ENCODE peak calls at places on chromosomes 1 and 21, in seven cellular contexts. One of them, this sample, is unnamed.

GRCh38 chr1:211705439-211706205 is 30.2 kb upstream of the NEK2 start:
- DNase-seq in SHP77: no peak
- DNase-seq in frontal cortex: no peak
- DNase-seq in endothelial cell: no peak
- DNase-seq in H4: no peak
- DNase-seq in GM12892: no peak
- DNase-seq in activated T-helper 1 cell treated with Interleukin-2 at 50 U/mL for 16 hours: no peak
- DNase-seq in this sample: no peak

GRCh38 chr1:197674286-197674685 is 101.0 kb downstream of the DENND1B start:
- DNase-seq in activated T-helper 1 cell treated with Interleukin-2 at 50 U/mL for 16 hours: no peak
- DNase-seq in endothelial cell: no peak
- DNase-seq in frontal cortex: no peak
- DNase-seq in GM12892: no peak
- DNase-seq in H4: no peak
- DNase-seq in SHP77: no peak
- DNase-seq in this sample: no peak

GRCh38 chr21:31370281-31370892 is 26.3 kb upstream of the TIAM1 start:
- DNase-seq in activated T-helper 1 cell treated with Interleukin-2 at 50 U/mL for 16 hours: no peak
- DNase-seq in SHP77: no peak
- DNase-seq in endothelial cell: no peak
- DNase-seq in frontal cortex: no peak
- DNase-seq in H4: no peak
- DNase-seq in GM12892: no peak
- DNase-seq in this sample: no peak

GRCh38 chr1:23837905-23838304 is 12.7 kb upstream of the HMGCL start:
- DNase-seq in SHP77: no peak
- DNase-seq in activated T-helper 1 cell treated with Interleukin-2 at 50 U/mL for 16 hours: no peak
- DNase-seq in frontal cortex: no peak
- DNase-seq in H4: no peak
- DNase-seq in GM12892: no peak
- DNase-seq in endothelial cell: no peak
- DNase-seq in this sample: no peak

GRCh38 chr1:153763365-153764225 is 11.6 kb upstream of the SLC27A3 start:
- DNase-seq in SHP77: no peak
- DNase-seq in frontal cortex: no peak
- DNase-seq in H4: no peak
- DNase-seq in endothelial cell: no peak
- DNase-seq in GM12892: no peak
- DNase-seq in activated T-helper 1 cell treated with Interleukin-2 at 50 U/mL for 16 hours: no peak
- DNase-seq in this sample: no peak

GRCh38 chr1:15196807-15197530 is 43.4 kb downstream of the TMEM51 start:
- DNase-seq in activated T-helper 1 cell treated with Interleukin-2 at 50 U/mL for 16 hours: no peak
- DNase-seq in GM12892: no peak
- DNase-seq in SHP77: no peak
- DNase-seq in H4: no peak
- DNase-seq in frontal cortex: no peak
- DNase-seq in endothelial cell: no peak
- DNase-seq in this sample: no peak

GRCh38 chr1:163820748-163821147 is 499.0 kb downstream of the NUF2 start:
- DNase-seq in H4: no peak
- DNase-seq in activated T-helper 1 cell treated with Interleukin-2 at 50 U/mL for 16 hours: no peak
- DNase-seq in frontal cortex: no peak
- DNase-seq in endothelial cell: no peak
- DNase-seq in GM12892: no peak
- DNase-seq in SHP77: no peak
- DNase-seq in this sample: no peak

GRCh38 chr1:31467005-31467674 is 54.1 kb downstream of the SERINC2 start:
- DNase-seq in frontal cortex: no peak
- DNase-seq in endothelial cell: no peak
- DNase-seq in GM12892: no peak
- DNase-seq in activated T-helper 1 cell treated with Interleukin-2 at 50 U/mL for 16 hours: no peak
- DNase-seq in H4: no peak
- DNase-seq in SHP77: no peak
- DNase-seq in this sample: no peak

GRCh38 chr1:57206038-57206437 is 217.8 kb downstream of the DAB1 start:
- DNase-seq in SHP77: no peak
- DNase-seq in frontal cortex: no peak
- DNase-seq in activated T-helper 1 cell treated with Interleukin-2 at 50 U/mL for 16 hours: no peak
- DNase-seq in H4: no peak
- DNase-seq in GM12892: no peak
- DNase-seq in endothelial cell: no peak
- DNase-seq in this sample: no peak

GRCh38 chr1:235207202-235207565 is 46.1 kb upstream of the RBM34 start:
- DNase-seq in frontal cortex: no peak
- DNase-seq in GM12892: no peak
- DNase-seq in endothelial cell: no peak
- DNase-seq in SHP77: no peak
- DNase-seq in H4: no peak
- DNase-seq in activated T-helper 1 cell treated with Interleukin-2 at 50 U/mL for 16 hours: peak
- DNase-seq in this sample: no peak

GRCh38 chr1:241542199-241542907 is 10.2 kb downstream of the KMO start:
- DNase-seq in H4: no peak
- DNase-seq in GM12892: no peak
- DNase-seq in frontal cortex: no peak
- DNase-seq in endothelial cell: no peak
- DNase-seq in activated T-helper 1 cell treated with Interleukin-2 at 50 U/mL for 16 hours: no peak
- DNase-seq in SHP77: no peak
- DNase-seq in this sample: no peak

GRCh38 chr1:197683895-197684553 is 91.3 kb downstream of the DENND1B start:
- DNase-seq in activated T-helper 1 cell treated with Interleukin-2 at 50 U/mL for 16 hours: no peak
- DNase-seq in SHP77: no peak
- DNase-seq in GM12892: no peak
- DNase-seq in frontal cortex: no peak
- DNase-seq in endothelial cell: no peak
- DNase-seq in H4: no peak
- DNase-seq in this sample: no peak

GRCh38 chr1:199667079-199667478 is 360.4 kb upstream of the NR5A2 start:
- DNase-seq in activated T-helper 1 cell treated with Interleukin-2 at 50 U/mL for 16 hours: no peak
- DNase-seq in H4: no peak
- DNase-seq in SHP77: no peak
- DNase-seq in GM12892: no peak
- DNase-seq in frontal cortex: no peak
- DNase-seq in endothelial cell: no peak
- DNase-seq in this sample: no peak

GRCh38 chr1:246107516-246108277 is 399.4 kb downstream of the SMYD3 start:
- DNase-seq in H4: peak
- DNase-seq in frontal cortex: no peak
- DNase-seq in endothelial cell: no peak
- DNase-seq in activated T-helper 1 cell treated with Interleukin-2 at 50 U/mL for 16 hours: no peak
- DNase-seq in GM12892: no peak
- DNase-seq in SHP77: no peak
- DNase-seq in this sample: no peak

GRCh38 chr1:15070145-15070748 is 83.3 kb upstream of the TMEM51 start:
- DNase-seq in activated T-helper 1 cell treated with Interleukin-2 at 50 U/mL for 16 hours: no peak
- DNase-seq in frontal cortex: no peak
- DNase-seq in H4: no peak
- DNase-seq in endothelial cell: no peak
- DNase-seq in GM12892: no peak
- DNase-seq in SHP77: no peak
- DNase-seq in this sample: no peak

This sample was measured in 8988T.